ENCODE peak calls at places on chromosomes 6 and 20, in five cellular contexts. G is HepG2, D is GM23338, W is K562, C is GM12878. M is an unnamed sample.

GRCh38 chr6:12890171-12890790 is 173.7 kb downstream of the PHACTR1 start:
- DNase-seq in G (peak; percentile 24), D (peak; percentile 66), W (peak; percentile 40), C (no peak), M (no peak)

GRCh38 chr20:61966492-61967244 is 99.0 kb downstream of the TAF4 start:
- DNase-seq in G (peak; percentile 39), D (no peak), W (no peak), C (no peak), M (no peak)

GRCh38 chr6:53064726-53065265 is 408 bp upstream of the FBXO9 start:
- DNase-seq in G (peak; percentile 98), D (peak; percentile 99), W (peak; percentile 86), C (peak; percentile 91), M (peak; percentile 85)

GRCh38 chr6:2940010-2940850 is 31.1 kb downstream of the SERPINB6 start:
- DNase-seq in G (peak; percentile 42), D (no peak), W (no peak), C (peak; percentile 99), M (no peak)

GRCh38 chr6:28478518-28478917 is 35.2 kb upstream of the ZSCAN23 start:
- DNase-seq in G (no peak), D (no peak), W (no peak), C (no peak), M (no peak)

GRCh38 chr20:20199338-20200160 is 147.2 kb downstream of the CFAP61 start:
- DNase-seq in G (no peak), D (peak; percentile 28), W (no peak), C (no peak), M (no peak)

GRCh38 chr6:134984821-134985220 is 34.9 kb upstream of the ALDH8A1 start:
- DNase-seq in G (no peak), D (no peak), W (no peak), C (no peak), M (no peak)

GRCh38 chr20:37339208-37339607 is 6.7 kb upstream of the SRC start:
- DNase-seq in G (no peak), D (no peak), W (no peak), C (no peak), M (no peak)

GRCh38 chr20:22904411-22904810 is 130.7 kb upstream of the SSTR4 start:
- DNase-seq in G (no peak), D (no peak), W (no peak), C (no peak), M (no peak)

GRCh38 chr6:154314084-154314483 is 42.5 kb downstream of the IPCEF1 start:
- DNase-seq in G (no peak), D (no peak), W (no peak), C (no peak), M (no peak)

GRCh38 chr6:74410630-74411029 is 714.6 kb downstream of the CD109 start:
- DNase-seq in G (no peak), D (no peak), W (no peak), C (no peak), M (no peak)

GRCh38 chr6:27183082-27183832 is 64.2 kb upstream of the PRSS16 start:
- DNase-seq in G (no peak), D (peak; percentile 75), W (no peak), C (no peak), M (no peak)

GRCh38 chr6:27188206-27188884 is 59.2 kb upstream of the PRSS16 start:
- DNase-seq in G (peak; percentile 6), D (peak; percentile 89), W (peak; percentile 79), C (peak; percentile 55), M (peak; percentile 58)

GRCh38 chr6:27188885-27189418 is 58.5 kb upstream of the PRSS16 start:
- DNase-seq in G (peak; percentile 66), D (peak; percentile 94), W (peak; percentile 78), C (peak; percentile 50), M (peak; percentile 55)
- TF ChIP-seq JUNB in G (no peak), D (no peak), W (no peak), C (no peak), M (no peak)

DNA sequence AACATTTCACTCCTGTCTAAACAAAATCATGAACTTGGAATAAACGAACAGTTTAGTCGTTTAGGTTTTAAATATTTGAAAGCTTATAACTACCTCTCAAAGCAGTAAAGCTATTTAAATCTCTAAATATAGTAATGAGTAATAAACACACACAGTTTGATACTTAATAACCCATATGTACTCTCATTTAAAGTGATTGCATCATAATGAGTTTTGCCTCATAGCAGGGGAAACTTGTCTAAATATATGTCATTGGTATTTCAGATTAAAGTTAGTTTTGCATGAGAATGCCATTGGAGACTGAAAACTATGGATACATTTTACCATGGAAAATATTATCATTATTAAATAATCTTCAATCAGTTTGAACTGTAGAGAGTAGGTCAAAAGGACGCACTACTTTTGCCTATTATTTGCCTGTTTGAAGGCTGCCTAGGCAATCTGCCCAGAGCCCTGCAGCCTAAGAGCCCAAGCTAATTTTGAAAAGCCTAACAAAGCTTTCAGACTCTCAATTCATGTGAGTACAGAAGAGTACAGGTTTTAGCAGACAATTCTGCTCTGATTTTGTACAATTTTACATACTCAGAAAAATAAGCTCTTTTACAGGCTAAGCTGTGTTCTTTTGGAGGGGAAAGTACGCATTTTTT is 632.8 kb downstream of the HACE1 start:
- DNase-seq in G (no peak), D (no peak), W (no peak), C (no peak), M (no peak)
- TF ChIP-seq JUNB in G (no peak), D (no peak), W (no peak), C (no peak), M (no peak)

DNA sequence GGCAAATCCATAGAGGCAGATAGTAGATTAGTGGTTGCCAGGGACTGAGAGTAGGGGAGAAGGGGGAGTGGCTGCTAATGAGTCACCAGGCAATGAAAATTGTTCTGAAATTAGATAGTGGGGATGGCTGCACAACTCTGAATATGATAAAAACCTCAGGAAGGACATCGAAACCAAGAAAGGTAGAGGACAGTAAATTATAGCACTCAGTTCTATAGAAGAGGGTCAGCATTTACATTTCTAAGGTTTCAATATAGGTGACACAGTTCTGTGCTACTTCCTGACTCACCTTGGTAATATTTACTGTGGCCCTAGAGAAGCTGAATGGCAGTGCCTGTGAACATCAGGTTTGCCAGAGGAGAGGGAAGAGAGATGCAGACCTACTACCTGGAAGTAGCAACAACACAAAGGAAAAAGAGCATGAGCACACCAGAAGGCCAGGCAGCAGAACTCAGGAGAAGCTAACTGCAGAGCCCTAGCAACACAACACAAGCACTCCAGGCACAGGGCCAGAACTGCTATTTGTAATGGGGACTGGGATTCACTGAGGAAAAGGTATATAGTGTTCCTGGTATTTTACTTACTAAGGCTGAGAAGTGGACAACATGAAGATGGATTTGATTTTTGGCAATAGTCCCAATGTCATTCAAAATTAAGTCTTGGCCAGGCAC is 75.9 kb downstream of the PLCG1 start:
- DNase-seq in G (no peak), D (no peak), W (no peak), C (no peak), M (no peak)
- TF ChIP-seq JUNB in G (no peak), D (no peak), W (no peak), C (no peak), M (no peak)

GRCh38 chr20:21562656-21563055 is 48.8 kb upstream of the NKX2-2 start:
- DNase-seq in G (no peak), D (no peak), W (no peak), C (no peak), M (no peak)

GRCh38 chr20:21559305-21559704 is 45.4 kb upstream of the NKX2-2 start:
- DNase-seq in G (no peak), D (no peak), W (no peak), C (peak; percentile 48), M (no peak)

GRCh38 chr20:21569586-21569985 is 55.7 kb upstream of the NKX2-2 start:
- DNase-seq in G (no peak), D (no peak), W (no peak), C (no peak), M (no peak)

DNA sequence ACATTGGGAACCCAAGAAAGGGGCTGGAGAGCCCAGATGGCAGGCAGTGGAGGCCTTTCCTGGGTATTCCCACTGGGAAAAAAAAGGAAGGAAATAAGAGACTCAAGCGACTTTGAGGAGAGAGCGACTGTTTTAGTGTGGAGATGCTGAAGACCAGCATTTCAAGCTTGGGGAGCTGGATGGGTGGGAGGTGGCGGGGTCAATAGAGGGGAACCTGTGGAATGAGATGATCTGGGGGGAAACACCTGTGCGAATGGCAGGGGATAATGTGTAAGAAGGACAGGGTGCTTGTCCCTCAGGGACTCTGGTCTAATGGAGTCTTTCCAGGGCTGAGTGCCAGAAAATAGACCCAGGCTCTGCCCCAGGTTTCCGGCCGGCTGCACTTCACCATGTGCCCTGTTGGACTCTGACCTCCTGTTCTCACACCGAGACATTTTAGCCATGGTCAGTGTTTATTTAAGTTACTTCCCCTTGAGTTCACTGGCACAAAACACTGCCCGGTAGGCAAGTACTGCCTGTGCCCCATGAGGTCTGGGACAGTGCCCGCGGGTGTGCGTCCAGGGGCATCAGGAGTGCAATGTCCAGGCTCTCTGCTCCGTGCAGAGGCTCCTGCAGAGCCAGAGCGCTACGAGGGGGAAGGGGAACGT is 50.4 kb upstream of the NKX2-2 start:
- DNase-seq in G (peak; percentile 84), D (no peak), W (no peak), C (no peak), M (no peak)
- TF ChIP-seq JUNB in G (no peak), D (no peak), W (no peak), C (no peak), M (no peak)

GRCh38 chr6:57173886-57174510 is 1.9 kb downstream of the BAG2 start:
- DNase-seq in G (peak; percentile 60), D (peak; percentile 60), W (peak; percentile 37), C (no peak), M (peak; percentile 10)
- TF ChIP-seq JUNB in G (no peak), D (no peak), W (no peak), C (no peak), M (no peak)

DNA sequence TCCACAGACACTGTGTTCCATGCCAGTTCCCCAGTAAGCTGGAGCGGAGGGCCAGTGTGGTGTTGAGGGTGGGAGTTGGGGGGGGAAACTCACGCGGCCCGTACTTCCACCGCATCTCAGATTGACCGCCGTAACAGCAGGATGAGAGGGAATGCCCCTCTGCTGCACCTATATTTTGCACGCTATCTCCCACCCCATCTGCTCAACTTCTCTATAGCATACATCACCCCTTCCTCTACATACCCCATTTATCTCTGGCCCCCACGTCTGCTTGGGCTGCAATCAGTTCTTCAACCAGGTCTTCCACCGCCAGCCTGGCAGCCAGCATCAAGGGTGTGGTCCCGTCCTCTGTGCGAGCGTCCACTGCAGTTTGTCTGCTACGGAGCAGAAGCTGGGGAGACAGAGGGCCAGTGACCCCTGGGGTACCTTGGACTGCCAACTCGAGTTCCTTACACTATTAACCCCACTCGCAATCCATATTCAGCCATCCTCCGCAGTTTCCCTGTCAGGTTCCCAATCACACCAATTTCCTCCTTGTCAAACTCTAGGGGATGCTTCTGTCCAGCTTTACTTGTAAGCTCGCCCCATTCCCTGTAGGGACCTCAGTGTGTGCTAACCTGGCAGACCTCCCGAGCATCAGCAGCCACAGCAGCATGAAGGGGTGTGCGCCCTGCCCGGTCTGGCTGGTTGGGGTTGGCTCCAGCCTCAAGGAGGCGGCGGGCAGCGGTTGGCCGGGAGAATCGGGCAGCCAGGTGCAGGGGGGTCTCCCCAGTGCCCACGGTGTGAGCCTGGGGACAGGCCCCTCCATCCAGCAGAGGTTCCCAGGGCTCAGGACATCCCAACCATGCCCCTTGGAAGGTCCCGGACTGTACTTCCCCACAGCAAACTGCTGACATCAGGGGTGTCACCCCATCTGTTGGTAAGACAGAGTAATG is 4.5 kb upstream of the GPSM3 start:
- DNase-seq in G (no peak), D (peak; percentile 67), W (no peak), C (no peak), M (peak; percentile 35)
- TF ChIP-seq JUNB in G (no peak), D (no peak), W (no peak), C (no peak), M (no peak)

M was measured in A549.